ENCODE peak calls at places on chromosomes 7 and 10, in ten cellular contexts. T, O, P, N, V, J, S, Z, C and Q are unnamed samples.

GRCh38 chr7:117061751-117062150 is 108.5 kb downstream of the ST7 start:
- DNase-seq in P (no peak), S (no peak), N (no peak), V (no peak), Z (no peak), C (no peak), O (peak), J (no peak), T (no peak), Q (no peak)

GRCh38 chr7:130048906-130049305 is 2.3 kb downstream of the ZC3HC1 start:
- DNase-seq in Z (no peak), S (no peak), V (no peak), O (no peak), T (no peak), C (no peak), J (no peak), P (no peak), N (no peak), Q (no peak)

GRCh38 chr10:43417950-43418768 is 9.2 kb upstream of the HNRNPF start:
- DNase-seq in Z (no peak), C (no peak), O (no peak), S (peak), V (no peak), T (peak), N (no peak), P (no peak), J (no peak), Q (no peak)

GRCh38 chr10:114042895-114043531 is 653 bp upstream of the ADRB1 start:
- DNase-seq in Z (peak), V (no peak), T (peak), N (no peak), P (no peak), J (peak), S (no peak), C (no peak), O (peak), Q (peak)

GRCh38 chr10:108241166-108241565 is 1076.7 kb upstream of the SORCS1 start:
- DNase-seq in J (no peak), T (no peak), Z (no peak), C (no peak), V (no peak), S (no peak), O (no peak), P (no peak), N (no peak), Q (no peak)

GRCh38 chr10:28875535-28876208 is 198.4 kb downstream of the BAMBI start:
- DNase-seq in Z (peak), P (no peak), C (no peak), O (peak), V (no peak), S (no peak), J (no peak), N (no peak), T (no peak), Q (peak)

GRCh38 chr7:156234666-156235494 is 405.7 kb upstream of the RNF32 start:
- DNase-seq in Z (no peak), V (no peak), J (no peak), S (no peak), N (no peak), O (no peak), P (no peak), T (no peak), C (no peak), Q (no peak)

GRCh38 chr7:22378199-22378961 is 21.4 kb upstream of the RAPGEF5 start:
- DNase-seq in J (no peak), O (no peak), Z (no peak), C (no peak), T (no peak), N (no peak), P (no peak), S (no peak), V (no peak), Q (no peak)

GRCh38 chr10:131692686-131693334 is 208.0 kb upstream of the PPP2R2D start:
- DNase-seq in C (peak), S (no peak), N (no peak), Z (no peak), J (no peak), T (no peak), V (no peak), P (no peak), O (no peak), Q (no peak)

GRCh38 chr7:151410405-151411390 is 860 bp upstream of the WDR86 start:
- DNase-seq in P (no peak), S (no peak), Z (peak), C (peak), V (no peak), O (no peak), T (no peak), N (no peak), J (no peak), Q (no peak)